ENCODE peak calls at places on chromosomes 3 and 15, in six cellular contexts. One of them, this sample, is unnamed.

GRCh38 chr3:134428396-134428795 is 54.1 kb upstream of the AMOTL2 start:
- DNase-seq in K562: no peak
- DNase-seq in foreskin fibroblast: no peak
- DNase-seq in fibroblast of villous mesenchyme: no peak
- DNase-seq in fibroblast of lung: peak; percentile 13
- DNase-seq in AG09309: no peak
- DNase-seq in this sample: peak; percentile 61

GRCh38 chr15:63389902-63390301 is 8.3 kb upstream of the CA12 start:
- DNase-seq in K562: no peak
- DNase-seq in foreskin fibroblast: no peak
- DNase-seq in fibroblast of villous mesenchyme: no peak
- DNase-seq in fibroblast of lung: no peak
- DNase-seq in AG09309: no peak
- DNase-seq in this sample: no peak

GRCh38 chr3:150535204-150535603 is 11.1 kb downstream of the SERP1 start:
- DNase-seq in K562: no peak
- DNase-seq in foreskin fibroblast: no peak
- DNase-seq in fibroblast of villous mesenchyme: no peak
- DNase-seq in fibroblast of lung: no peak
- DNase-seq in AG09309: no peak
- DNase-seq in this sample: no peak

GRCh38 chr15:68377766-68378165 is 54.2 kb downstream of the ITGA11 start:
- DNase-seq in K562: no peak
- DNase-seq in foreskin fibroblast: no peak
- DNase-seq in fibroblast of villous mesenchyme: no peak
- DNase-seq in fibroblast of lung: no peak
- DNase-seq in AG09309: no peak
- DNase-seq in this sample: no peak

GRCh38 chr15:55289011-55289572 is 521 bp downstream of the RAB27A start:
- DNase-seq in K562: peak; percentile 53
- DNase-seq in foreskin fibroblast: no peak
- DNase-seq in fibroblast of villous mesenchyme: peak; percentile 84
- DNase-seq in fibroblast of lung: peak; percentile 65
- DNase-seq in AG09309: no peak
- DNase-seq in this sample: peak; percentile 48

GRCh38 chr3:114418724-114419543 is 125.1 kb downstream of the TIGIT start:
- DNase-seq in K562: peak; percentile 20
- DNase-seq in foreskin fibroblast: peak; percentile 80
- DNase-seq in fibroblast of villous mesenchyme: peak; percentile 97
- DNase-seq in fibroblast of lung: peak; percentile 98
- DNase-seq in AG09309: peak; percentile 90
- DNase-seq in this sample: peak; percentile 98

GRCh38 chr3:27606537-27606936 is 115.6 kb downstream of the EOMES start:
- DNase-seq in K562: no peak
- DNase-seq in foreskin fibroblast: no peak
- DNase-seq in fibroblast of villous mesenchyme: no peak
- DNase-seq in fibroblast of lung: no peak
- DNase-seq in AG09309: no peak
- DNase-seq in this sample: peak; percentile 69

GRCh38 chr3:185760550-185760949 is 64.3 kb downstream of the IGF2BP2 start:
- DNase-seq in K562: no peak
- DNase-seq in foreskin fibroblast: no peak
- DNase-seq in fibroblast of villous mesenchyme: no peak
- DNase-seq in fibroblast of lung: no peak
- DNase-seq in AG09309: no peak
- DNase-seq in this sample: no peak

GRCh38 chr3:110929811-110930210 is 141.8 kb upstream of the NECTIN3 start:
- DNase-seq in K562: no peak
- DNase-seq in foreskin fibroblast: peak; percentile 9
- DNase-seq in fibroblast of villous mesenchyme: no peak
- DNase-seq in fibroblast of lung: no peak
- DNase-seq in AG09309: no peak
- DNase-seq in this sample: no peak

GRCh38 chr15:85748729-85749128 is 46.0 kb downstream of the KLHL25 start:
- DNase-seq in K562: no peak
- DNase-seq in foreskin fibroblast: no peak
- DNase-seq in fibroblast of villous mesenchyme: no peak
- DNase-seq in fibroblast of lung: no peak
- DNase-seq in AG09309: no peak
- DNase-seq in this sample: no peak

GRCh38 chr3:57652203-57652602 is 40.7 kb downstream of the DENND6A start:
- DNase-seq in K562: peak; percentile 7
- DNase-seq in foreskin fibroblast: no peak
- DNase-seq in fibroblast of villous mesenchyme: no peak
- DNase-seq in fibroblast of lung: no peak
- DNase-seq in AG09309: no peak
- DNase-seq in this sample: no peak

GRCh38 chr15:58608129-58608590 is 141.3 kb downstream of the ADAM10 start:
- DNase-seq in K562: no peak
- DNase-seq in foreskin fibroblast: peak; percentile 64
- DNase-seq in fibroblast of villous mesenchyme: peak; percentile 95
- DNase-seq in fibroblast of lung: peak; percentile 57
- DNase-seq in AG09309: peak; percentile 57
- DNase-seq in this sample: peak; percentile 80

GRCh38 chr15:37056894-37057205 is 43.5 kb downstream of the MEIS2 start:
- DNase-seq in K562: no peak
- DNase-seq in foreskin fibroblast: no peak
- DNase-seq in fibroblast of villous mesenchyme: no peak
- DNase-seq in fibroblast of lung: no peak
- DNase-seq in AG09309: no peak
- DNase-seq in this sample: no peak

GRCh38 chr3:40971191-40972168 is 227.8 kb upstream of the CTNNB1 start:
- DNase-seq in K562: no peak
- DNase-seq in foreskin fibroblast: peak; percentile 49
- DNase-seq in fibroblast of villous mesenchyme: peak; percentile 99
- DNase-seq in fibroblast of lung: peak; percentile 91
- DNase-seq in AG09309: peak; percentile 88
- DNase-seq in this sample: peak; percentile 93

GRCh38 chr15:47196057-47196456 is 521.2 kb upstream of the SEMA6D start:
- DNase-seq in K562: peak; percentile 18
- DNase-seq in foreskin fibroblast: peak; percentile 81
- DNase-seq in fibroblast of villous mesenchyme: peak; percentile 82
- DNase-seq in fibroblast of lung: peak; percentile 91
- DNase-seq in AG09309: peak; percentile 64
- DNase-seq in this sample: peak; percentile 83

GRCh38 chr3:94431831-94432230 is 369.0 kb downstream of the NSUN3 start:
- DNase-seq in K562: no peak
- DNase-seq in foreskin fibroblast: no peak
- DNase-seq in fibroblast of villous mesenchyme: peak; percentile 52
- DNase-seq in fibroblast of lung: no peak
- DNase-seq in AG09309: no peak
- DNase-seq in this sample: no peak

GRCh38 chr3:41327718-41328117 is 128.4 kb downstream of the CTNNB1 start:
- DNase-seq in K562: no peak
- DNase-seq in foreskin fibroblast: no peak
- DNase-seq in fibroblast of villous mesenchyme: peak; percentile 81
- DNase-seq in fibroblast of lung: peak; percentile 83
- DNase-seq in AG09309: no peak
- DNase-seq in this sample: no peak

GRCh38 chr3:158791259-158791920 is 10.5 kb upstream of the MFSD1 start:
- DNase-seq in K562: peak; percentile 60
- DNase-seq in foreskin fibroblast: peak; percentile 56
- DNase-seq in fibroblast of villous mesenchyme: peak; percentile 85
- DNase-seq in fibroblast of lung: peak; percentile 88
- DNase-seq in AG09309: peak; percentile 51
- DNase-seq in this sample: peak; percentile 77

GRCh38 chr3:99774467-99774866 is 43.2 kb upstream of the CMSS1 start:
- DNase-seq in K562: no peak
- DNase-seq in foreskin fibroblast: peak; percentile 80
- DNase-seq in fibroblast of villous mesenchyme: peak; percentile 66
- DNase-seq in fibroblast of lung: peak; percentile 66
- DNase-seq in AG09309: peak; percentile 75
- DNase-seq in this sample: peak; percentile 89

GRCh38 chr3:8445861-8446260 is 55.8 kb upstream of the LMCD1 start:
- DNase-seq in K562: no peak
- DNase-seq in foreskin fibroblast: peak; percentile 83
- DNase-seq in fibroblast of villous mesenchyme: peak; percentile 89
- DNase-seq in fibroblast of lung: peak; percentile 93
- DNase-seq in AG09309: peak; percentile 95
- DNase-seq in this sample: peak; percentile 95

GRCh38 chr3:186414735-186415419 is 52.8 kb upstream of the DGKG start:
- DNase-seq in K562: no peak
- DNase-seq in foreskin fibroblast: peak; percentile 86
- DNase-seq in fibroblast of villous mesenchyme: peak; percentile 28
- DNase-seq in fibroblast of lung: peak; percentile 88
- DNase-seq in AG09309: peak; percentile 79
- DNase-seq in this sample: peak; percentile 89

GRCh38 chr3:181176610-181177009 is 187.1 kb upstream of the DNAJC19 start:
- DNase-seq in K562: peak; percentile 4
- DNase-seq in foreskin fibroblast: no peak
- DNase-seq in fibroblast of villous mesenchyme: peak; percentile 26
- DNase-seq in fibroblast of lung: peak; percentile 43
- DNase-seq in AG09309: no peak
- DNase-seq in this sample: peak; percentile 16

GRCh38 chr3:169232863-169233262 is 430.6 kb downstream of the MECOM start:
- DNase-seq in K562: peak; percentile 14
- DNase-seq in foreskin fibroblast: no peak
- DNase-seq in fibroblast of villous mesenchyme: peak; percentile 37
- DNase-seq in fibroblast of lung: peak; percentile 41
- DNase-seq in AG09309: no peak
- DNase-seq in this sample: peak; percentile 27

GRCh38 chr3:188286087-188286513 is 132.1 kb downstream of the LPP start:
- DNase-seq in K562: no peak
- DNase-seq in foreskin fibroblast: peak; percentile 99
- DNase-seq in fibroblast of villous mesenchyme: peak; percentile 96
- DNase-seq in fibroblast of lung: peak; percentile 99
- DNase-seq in AG09309: peak; percentile 99
- DNase-seq in this sample: peak; percentile 100

GRCh38 chr15:84816694-84817460 is at the start of gene ALPK3:
- DNase-seq in K562: no peak
- DNase-seq in foreskin fibroblast: no peak
- DNase-seq in fibroblast of villous mesenchyme: no peak
- DNase-seq in fibroblast of lung: no peak
- DNase-seq in AG09309: no peak
- DNase-seq in this sample: no peak

GRCh38 chr3:14280326-14280725 is 101.7 kb downstream of the LSM3 start:
- DNase-seq in K562: no peak
- DNase-seq in foreskin fibroblast: no peak
- DNase-seq in fibroblast of villous mesenchyme: no peak
- DNase-seq in fibroblast of lung: no peak
- DNase-seq in AG09309: no peak
- DNase-seq in this sample: no peak

GRCh38 chr3:23495507-23495906 is 292.4 kb downstream of the UBE2E2 start:
- DNase-seq in K562: no peak
- DNase-seq in foreskin fibroblast: peak; percentile 49
- DNase-seq in fibroblast of villous mesenchyme: no peak
- DNase-seq in fibroblast of lung: no peak
- DNase-seq in AG09309: peak; percentile 23
- DNase-seq in this sample: peak; percentile 58

GRCh38 chr3:158765518-158766205 is 33.4 kb upstream of the RARRES1 start:
- DNase-seq in K562: no peak
- DNase-seq in foreskin fibroblast: no peak
- DNase-seq in fibroblast of villous mesenchyme: no peak
- DNase-seq in fibroblast of lung: no peak
- DNase-seq in AG09309: no peak
- DNase-seq in this sample: no peak

GRCh38 chr3:120678331-120678845 is 3.7 kb downstream of the HGD start:
- DNase-seq in K562: peak; percentile 7
- DNase-seq in foreskin fibroblast: peak; percentile 70
- DNase-seq in fibroblast of villous mesenchyme: peak; percentile 86
- DNase-seq in fibroblast of lung: peak; percentile 86
- DNase-seq in AG09309: peak; percentile 62
- DNase-seq in this sample: peak; percentile 72

GRCh38 chr15:94584833-94585244 is 353.5 kb downstream of the MCTP2 start:
- DNase-seq in K562: peak; percentile 7
- DNase-seq in foreskin fibroblast: no peak
- DNase-seq in fibroblast of villous mesenchyme: no peak
- DNase-seq in fibroblast of lung: no peak
- DNase-seq in AG09309: no peak
- DNase-seq in this sample: no peak

GRCh38 chr15:55349282-55349681 is 30.3 kb downstream of the PIGB start:
- DNase-seq in K562: no peak
- DNase-seq in foreskin fibroblast: no peak
- DNase-seq in fibroblast of villous mesenchyme: no peak
- DNase-seq in fibroblast of lung: no peak
- DNase-seq in AG09309: no peak
- DNase-seq in this sample: no peak

GRCh38 chr3:98807011-98807410 is 43.9 kb downstream of the ST3GAL6 start:
- DNase-seq in K562: no peak
- DNase-seq in foreskin fibroblast: no peak
- DNase-seq in fibroblast of villous mesenchyme: no peak
- DNase-seq in fibroblast of lung: no peak
- DNase-seq in AG09309: no peak
- DNase-seq in this sample: no peak

GRCh38 chr3:77348244-77348855 is 308.5 kb downstream of the ROBO2 start:
- DNase-seq in K562: peak; percentile 8
- DNase-seq in foreskin fibroblast: peak; percentile 12
- DNase-seq in fibroblast of villous mesenchyme: no peak
- DNase-seq in fibroblast of lung: peak; percentile 24
- DNase-seq in AG09309: no peak
- DNase-seq in this sample: no peak
- TF ChIP-seq CTCF in K562: peak; percentile 38
- TF ChIP-seq CTCF in foreskin fibroblast: peak; percentile 38
- TF ChIP-seq CTCF in fibroblast of villous mesenchyme: no peak
- TF ChIP-seq CTCF in fibroblast of lung: peak; percentile 21
- TF ChIP-seq CTCF in AG09309: peak; percentile 40
- TF ChIP-seq CTCF in this sample: peak; percentile 28

GRCh38 chr3:192825657-192826200 is 91.9 kb downstream of the MB21D2 start:
- DNase-seq in K562: no peak
- DNase-seq in foreskin fibroblast: no peak
- DNase-seq in fibroblast of villous mesenchyme: no peak
- DNase-seq in fibroblast of lung: peak; percentile 65
- DNase-seq in AG09309: no peak
- DNase-seq in this sample: peak; percentile 70
- TF ChIP-seq CTCF in K562: no peak
- TF ChIP-seq CTCF in foreskin fibroblast: no peak
- TF ChIP-seq CTCF in fibroblast of villous mesenchyme: no peak
- TF ChIP-seq CTCF in fibroblast of lung: no peak
- TF ChIP-seq CTCF in AG09309: no peak
- TF ChIP-seq CTCF in this sample: peak; percentile 33

DNA sequence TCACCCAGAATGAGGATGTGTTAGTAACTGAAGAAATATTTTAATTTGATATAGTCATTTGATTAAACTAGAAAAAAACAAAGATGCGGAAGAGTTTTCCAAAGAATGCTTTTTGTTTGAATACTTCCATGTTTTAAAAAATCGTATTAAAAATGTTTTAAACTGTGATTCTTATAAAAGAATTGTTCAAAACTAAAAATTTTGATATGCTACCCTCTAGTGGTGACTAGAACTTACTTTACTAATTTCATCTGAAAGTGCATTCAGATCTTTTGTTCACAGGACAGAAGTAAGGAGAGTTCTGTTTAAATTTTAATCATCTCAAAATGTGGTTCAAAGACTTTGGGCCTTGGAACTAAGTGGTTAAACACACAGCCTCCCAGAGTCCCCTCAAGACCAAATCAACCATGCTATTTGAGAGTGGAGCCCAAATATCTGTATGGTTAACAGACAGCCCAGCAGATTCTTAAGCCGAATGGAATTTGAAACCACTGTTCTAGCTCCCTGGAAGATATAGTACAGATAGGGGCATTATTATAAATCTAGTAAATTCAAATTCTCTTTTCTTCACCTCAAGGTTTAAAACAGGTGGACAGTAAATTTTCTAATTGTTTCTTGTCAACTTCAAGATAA is 45.2 kb upstream of the SYNPR start:
- DNase-seq in K562: no peak
- DNase-seq in foreskin fibroblast: no peak
- DNase-seq in fibroblast of villous mesenchyme: peak; percentile 7
- DNase-seq in fibroblast of lung: peak; percentile 33
- DNase-seq in AG09309: no peak
- DNase-seq in this sample: peak; percentile 11
- TF ChIP-seq CTCF in K562: no peak
- TF ChIP-seq CTCF in foreskin fibroblast: peak; percentile 39
- TF ChIP-seq CTCF in fibroblast of villous mesenchyme: no peak
- TF ChIP-seq CTCF in fibroblast of lung: no peak
- TF ChIP-seq CTCF in AG09309: peak; percentile 21
- TF ChIP-seq CTCF in this sample: peak; percentile 48

GRCh38 chr15:92163641-92164040 is 230.0 kb upstream of the ST8SIA2 start:
- DNase-seq in K562: no peak
- DNase-seq in foreskin fibroblast: no peak
- DNase-seq in fibroblast of villous mesenchyme: no peak
- DNase-seq in fibroblast of lung: no peak
- DNase-seq in AG09309: no peak
- DNase-seq in this sample: peak; percentile 23
- TF ChIP-seq CTCF in K562: no peak
- TF ChIP-seq CTCF in foreskin fibroblast: no peak
- TF ChIP-seq CTCF in fibroblast of villous mesenchyme: no peak
- TF ChIP-seq CTCF in fibroblast of lung: no peak
- TF ChIP-seq CTCF in AG09309: no peak
- TF ChIP-seq CTCF in this sample: no peak